ENCODE peak calls at places on chromosomes 3 and 15, in five cellular contexts. M is lower lobe of right lung, V is transverse colon, R is Peyer's patch, D is stomach. Q is an unnamed sample.

GRCh38 chr15:89115547-89115946 is 27.3 kb downstream of the ABHD2 start:
- DNase-seq in M (no peak), V (peak; percentile 74), R (no peak), D (peak; percentile 87), Q (no peak)

GRCh38 chr15:37032091-37032775 is 68.1 kb downstream of the MEIS2 start:
- DNase-seq in M (peak; percentile 59), V (no peak), R (no peak), D (no peak), Q (no peak)

GRCh38 chr15:72339777-72340177 is 19.8 kb upstream of the CELF6 start:
- DNase-seq in M (no peak), V (no peak), R (no peak), D (no peak), Q (no peak)

GRCh38 chr15:62835351-62835750 is 207.2 kb upstream of the TPM1 start:
- DNase-seq in M (no peak), V (no peak), R (no peak), D (no peak), Q (no peak)

GRCh38 chr3:129315386-129315991 is 36.8 kb downstream of the HMCES start:
- DNase-seq in M (peak; percentile 76), V (peak; percentile 44), R (peak; percentile 31), D (peak; percentile 44), Q (peak; percentile 13)

GRCh38 chr15:75904241-75904631 is 558 bp downstream of the FBXO22 start:
- DNase-seq in M (peak; percentile 51), V (peak; percentile 50), R (no peak), D (peak; percentile 29), Q (no peak)

GRCh38 chr3:34947849-34948248 is 691.5 kb upstream of the ARPP21 start:
- DNase-seq in M (no peak), V (no peak), R (no peak), D (no peak), Q (no peak)

GRCh38 chr15:72118400-72118978 is at the start of gene SENP8:
- DNase-seq in M (no peak), V (no peak), R (no peak), D (no peak), Q (no peak)

GRCh38 chr15:96327155-96327741 is 3.3 kb upstream of the NR2F2 start:
- DNase-seq in M (no peak), V (no peak), R (no peak), D (no peak), Q (no peak)

GRCh38 chr3:63724987-63725386 is 72.5 kb downstream of the SNTN start:
- DNase-seq in M (no peak), V (no peak), R (no peak), D (no peak), Q (no peak)

GRCh38 chr3:17605032-17605431 is 137.4 kb downstream of the TBC1D5 start:
- DNase-seq in M (no peak), V (no peak), R (no peak), D (no peak), Q (no peak)

GRCh38 chr3:123799544-123800351 is 84.4 kb downstream of the MYLK start:
- DNase-seq in M (no peak), V (peak; percentile 67), R (no peak), D (no peak), Q (no peak)

GRCh38 chr3:159548675-159549335 is 439.8 kb upstream of the IL12A start:
- DNase-seq in M (no peak), V (no peak), R (no peak), D (no peak), Q (no peak)

GRCh38 chr3:46926039-46926438 is 48.5 kb downstream of the PTH1R start:
- DNase-seq in M (peak; percentile 80), V (peak; percentile 9), R (no peak), D (no peak), Q (no peak)

GRCh38 chr3:46927718-46928073 is 48.8 kb downstream of the CCDC12 start:
- DNase-seq in M (no peak), V (no peak), R (no peak), D (no peak), Q (no peak)

GRCh38 chr3:46925585-46925934 is 48.0 kb downstream of the PTH1R start:
- DNase-seq in M (peak; percentile 47), V (peak; percentile 6), R (no peak), D (no peak), Q (no peak)

GRCh38 chr3:46926871-46927717 is 49.5 kb downstream of the CCDC12 start:
- DNase-seq in M (peak; percentile 68), V (peak; percentile 47), R (peak; percentile 83), D (peak; percentile 25), Q (peak; percentile 43)

GRCh38 chr3:46926447-46926846 is 48.9 kb downstream of the PTH1R start:
- DNase-seq in M (peak; percentile 42), V (no peak), R (no peak), D (no peak), Q (no peak)
- H3K4me1 ChIP-seq in M (peaks cover 73% of the 10 kb centered on the region), V (peaks cover 47% of the 10 kb centered on the region), R (peaks cover 57% of the 10 kb centered on the region), D (peaks cover 73% of the 10 kb centered on the region), Q (peaks cover 52% of the 10 kb centered on the region)

GRCh38 chr15:65355173-65355982 is 22.4 kb downstream of the IGDCC3 start:
- DNase-seq in M (no peak), V (no peak), R (no peak), D (no peak), Q (no peak)
- H3K4me1 ChIP-seq in M (peaks cover 7% of the 10 kb centered on the region), V (peaks cover 9% of the 10 kb centered on the region), R (peaks cover 6% of the 10 kb centered on the region), D (peaks cover 11% of the 10 kb centered on the region), Q (no peaks in the 10 kb centered on the region)

GRCh38 chr3:66488492-66488891 is 12.3 kb downstream of the LRIG1 start:
- DNase-seq in M (no peak), V (no peak), R (no peak), D (no peak), Q (no peak)

GRCh38 chr3:66487475-66487874 is 13.3 kb downstream of the LRIG1 start:
- DNase-seq in M (no peak), V (no peak), R (no peak), D (no peak), Q (no peak)

GRCh38 chr3:66486187-66486586 is 14.6 kb downstream of the LRIG1 start:
- DNase-seq in M (no peak), V (no peak), R (no peak), D (no peak), Q (no peak)

GRCh38 chr3:66485291-66485968 is 15.4 kb downstream of the LRIG1 start:
- DNase-seq in M (no peak), V (no peak), R (no peak), D (no peak), Q (no peak)

DNA sequence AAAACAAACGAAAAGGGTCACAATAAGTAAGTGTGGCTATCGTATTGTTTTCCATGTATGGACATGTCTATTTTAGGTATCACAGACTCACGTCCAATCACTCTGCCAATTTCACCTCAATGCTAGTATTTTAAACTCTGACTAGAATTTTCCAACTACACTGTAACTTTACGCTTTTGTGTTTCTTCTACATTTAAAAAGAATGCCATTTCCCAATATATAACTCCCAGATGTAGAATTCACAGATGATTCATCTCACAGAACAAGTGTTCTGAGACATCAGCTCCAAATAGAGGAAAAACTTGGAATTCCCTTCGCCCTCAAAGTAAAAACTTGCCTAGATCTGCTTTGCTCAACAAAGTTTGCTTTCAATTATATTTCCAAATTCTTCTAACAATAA is 14.2 kb downstream of the LRIG1 start:
- DNase-seq in M (no peak), V (no peak), R (no peak), D (no peak), Q (no peak)
- H3K4me1 ChIP-seq in M (peaks cover 91% of the 10 kb centered on the region), V (peaks cover 73% of the 10 kb centered on the region), R (peaks cover 82% of the 10 kb centered on the region), D (peaks cover 62% of the 10 kb centered on the region), Q (peaks cover 81% of the 10 kb centered on the region)

GRCh38 chr15:41895957-41896356 is 2.1 kb upstream of the SPTBN5 start:
- DNase-seq in M (no peak), V (no peak), R (no peak), D (no peak), Q (no peak)

GRCh38 chr15:41894251-41894790 is 468 bp upstream of the SPTBN5 start:
- DNase-seq in M (no peak), V (no peak), R (no peak), D (no peak), Q (no peak)

GRCh38 chr15:41895491-41895890 is 1.6 kb upstream of the SPTBN5 start:
- DNase-seq in M (no peak), V (no peak), R (no peak), D (no peak), Q (no peak)

GRCh38 chr15:41893422-41894250 is at the start of gene SPTBN5:
- DNase-seq in M (no peak), V (no peak), R (no peak), D (no peak), Q (no peak)

DNA sequence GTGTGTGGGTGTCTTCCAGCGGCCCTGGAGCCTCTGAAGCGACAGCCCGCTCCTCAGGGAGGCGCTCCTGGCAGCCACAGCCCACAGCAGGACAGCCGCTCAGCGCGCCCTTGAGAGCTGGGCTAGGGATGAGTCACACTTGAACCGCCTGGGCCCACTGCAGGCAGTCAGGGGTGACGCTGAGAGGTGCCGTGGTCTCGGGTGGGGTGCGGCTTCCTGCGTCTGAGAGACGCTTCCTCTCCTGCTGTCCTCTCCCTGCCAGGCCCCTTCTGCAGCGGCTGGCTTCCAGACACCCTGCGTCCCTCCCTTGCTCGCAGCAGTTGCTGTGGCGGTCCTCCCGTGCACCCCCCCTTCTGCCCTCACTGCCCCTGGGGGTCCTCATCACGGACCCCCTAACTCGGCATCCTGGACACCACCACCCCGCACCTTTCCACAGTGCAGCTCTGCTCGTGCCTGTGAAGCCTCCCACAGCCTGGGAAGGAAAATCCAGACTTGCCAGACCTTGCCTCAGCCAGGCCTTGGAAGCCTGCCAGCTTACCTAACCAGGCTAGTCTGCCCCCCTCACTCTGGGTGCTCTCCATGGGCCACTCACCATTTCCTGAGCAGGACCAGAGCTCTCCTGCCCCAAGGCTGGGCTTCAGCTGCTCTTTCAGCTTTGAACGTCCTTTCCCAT is 1.1 kb upstream of the SPTBN5 start:
- DNase-seq in M (peak; percentile 87), V (peak; percentile 68), R (peak; percentile 86), D (peak; percentile 68), Q (peak; percentile 88)
- H3K4me1 ChIP-seq in M (peaks cover 26% of the 10 kb centered on the region), V (peaks cover 18% of the 10 kb centered on the region), R (peaks cover 9% of the 10 kb centered on the region), D (peaks cover 35% of the 10 kb centered on the region), Q (peaks cover 38% of the 10 kb centered on the region)

DNA sequence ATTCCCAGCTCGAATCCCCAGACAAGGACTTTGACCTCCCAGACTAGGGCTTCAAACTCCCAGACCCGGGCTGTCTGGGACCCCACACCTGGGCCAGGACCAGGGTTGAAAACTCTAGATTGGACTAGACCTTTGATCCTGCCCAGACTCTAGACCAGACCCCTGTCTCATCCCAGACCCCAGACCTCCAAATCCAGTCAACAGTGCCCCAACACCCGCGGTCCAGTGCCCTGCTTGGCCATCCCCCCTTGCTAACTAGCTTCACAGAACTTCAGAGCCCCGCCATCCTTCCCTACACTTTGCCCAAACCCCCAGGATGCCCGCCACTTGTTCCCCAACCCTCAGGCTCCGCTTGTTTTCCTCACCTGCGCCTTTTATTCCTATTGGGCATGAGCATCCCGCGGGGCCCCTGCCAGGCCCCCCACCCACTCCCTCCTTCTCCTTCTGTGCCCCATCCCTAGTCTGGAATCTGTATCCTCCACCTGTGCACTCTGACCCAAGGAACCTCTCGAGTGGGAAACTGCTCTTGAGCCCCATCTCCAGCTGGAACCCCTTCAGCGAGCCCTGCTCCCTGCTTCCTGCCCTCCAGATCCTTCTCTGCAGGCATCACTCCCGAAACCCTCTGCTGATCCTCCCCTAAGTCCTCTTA is 604 bp downstream of the GNAI2 start:
- DNase-seq in M (no peak), V (no peak), R (no peak), D (no peak), Q (no peak)
- H3K4me1 ChIP-seq in M (peaks cover 54% of the 10 kb centered on the region), V (peaks cover 55% of the 10 kb centered on the region), R (peaks cover 54% of the 10 kb centered on the region), D (peaks cover 61% of the 10 kb centered on the region), Q (peaks cover 44% of the 10 kb centered on the region)

Q was measured in CD8-positive, alpha-beta memory T cell.